ENCODE peak calls at places on chromosomes 1 and 21, in eight cellular contexts. One of them, this sample, is unnamed.

GRCh38 chr1:84582802-84583587 is 8.8 kb upstream of the CTBS start:
- DNase-seq in dorsolateral prefrontal cortex: no peak
- DNase-seq in upper lobe of right lung: no peak
- DNase-seq in CD8-positive, alpha-beta T cell: no peak
- DNase-seq in CD8-positive, alpha-beta memory T cell: no peak
- DNase-seq in retinal pigment epithelial cell: peak; percentile 94
- DNase-seq in CD4-positive, CD25-positive, alpha-beta regulatory T cell: no peak
- DNase-seq in hepatocyte: peak; percentile 72
- DNase-seq in this sample: peak; percentile 39

GRCh38 chr1:18948048-18948912 is 8.2 kb downstream of the IFFO2 start:
- DNase-seq in dorsolateral prefrontal cortex: no peak
- DNase-seq in upper lobe of right lung: no peak
- DNase-seq in CD8-positive, alpha-beta T cell: no peak
- DNase-seq in CD8-positive, alpha-beta memory T cell: peak; percentile 82
- DNase-seq in retinal pigment epithelial cell: no peak
- DNase-seq in CD4-positive, CD25-positive, alpha-beta regulatory T cell: peak; percentile 62
- DNase-seq in hepatocyte: no peak
- DNase-seq in this sample: peak; percentile 68

GRCh38 chr1:103529746-103530145 is 4.2 kb downstream of the RNPC3 start:
- DNase-seq in dorsolateral prefrontal cortex: no peak
- DNase-seq in upper lobe of right lung: no peak
- DNase-seq in CD8-positive, alpha-beta T cell: no peak
- DNase-seq in CD8-positive, alpha-beta memory T cell: no peak
- DNase-seq in retinal pigment epithelial cell: no peak
- DNase-seq in CD4-positive, CD25-positive, alpha-beta regulatory T cell: no peak
- DNase-seq in hepatocyte: peak; percentile 9
- DNase-seq in this sample: peak; percentile 89

GRCh38 chr1:206971029-206971655 is 882 bp upstream of the FCAMR start:
- DNase-seq in dorsolateral prefrontal cortex: no peak
- DNase-seq in upper lobe of right lung: no peak
- DNase-seq in CD8-positive, alpha-beta T cell: no peak
- DNase-seq in CD8-positive, alpha-beta memory T cell: no peak
- DNase-seq in retinal pigment epithelial cell: no peak
- DNase-seq in CD4-positive, CD25-positive, alpha-beta regulatory T cell: no peak
- DNase-seq in hepatocyte: no peak
- DNase-seq in this sample: no peak

GRCh38 chr1:63317007-63317813 is 5.2 kb upstream of the FOXD3 start:
- DNase-seq in dorsolateral prefrontal cortex: no peak
- DNase-seq in upper lobe of right lung: peak; percentile 92
- DNase-seq in CD8-positive, alpha-beta T cell: no peak
- DNase-seq in CD8-positive, alpha-beta memory T cell: no peak
- DNase-seq in retinal pigment epithelial cell: no peak
- DNase-seq in CD4-positive, CD25-positive, alpha-beta regulatory T cell: no peak
- DNase-seq in hepatocyte: peak; percentile 77
- DNase-seq in this sample: peak; percentile 84

GRCh38 chr1:73472810-73473209 is 725.2 kb downstream of the LRRIQ3 start:
- DNase-seq in dorsolateral prefrontal cortex: no peak
- DNase-seq in upper lobe of right lung: no peak
- DNase-seq in CD8-positive, alpha-beta T cell: no peak
- DNase-seq in CD8-positive, alpha-beta memory T cell: no peak
- DNase-seq in retinal pigment epithelial cell: no peak
- DNase-seq in CD4-positive, CD25-positive, alpha-beta regulatory T cell: no peak
- DNase-seq in hepatocyte: no peak
- DNase-seq in this sample: no peak

GRCh38 chr1:116628448-116628847 is 39.1 kb downstream of the IGSF3 start:
- DNase-seq in dorsolateral prefrontal cortex: no peak
- DNase-seq in upper lobe of right lung: no peak
- DNase-seq in CD8-positive, alpha-beta T cell: no peak
- DNase-seq in CD8-positive, alpha-beta memory T cell: no peak
- DNase-seq in retinal pigment epithelial cell: no peak
- DNase-seq in CD4-positive, CD25-positive, alpha-beta regulatory T cell: no peak
- DNase-seq in hepatocyte: no peak
- DNase-seq in this sample: no peak

GRCh38 chr1:80453775-80454174 is 1347.0 kb upstream of the ADGRL2 start:
- DNase-seq in dorsolateral prefrontal cortex: no peak
- DNase-seq in upper lobe of right lung: no peak
- DNase-seq in CD8-positive, alpha-beta T cell: no peak
- DNase-seq in CD8-positive, alpha-beta memory T cell: no peak
- DNase-seq in retinal pigment epithelial cell: no peak
- DNase-seq in CD4-positive, CD25-positive, alpha-beta regulatory T cell: no peak
- DNase-seq in hepatocyte: no peak
- DNase-seq in this sample: no peak

GRCh38 chr1:1606232-1606631 is 6.3 kb upstream of the FNDC10 start:
- DNase-seq in dorsolateral prefrontal cortex: no peak
- DNase-seq in upper lobe of right lung: no peak
- DNase-seq in CD8-positive, alpha-beta T cell: no peak
- DNase-seq in CD8-positive, alpha-beta memory T cell: no peak
- DNase-seq in retinal pigment epithelial cell: no peak
- DNase-seq in CD4-positive, CD25-positive, alpha-beta regulatory T cell: no peak
- DNase-seq in hepatocyte: no peak
- DNase-seq in this sample: no peak

GRCh38 chr1:99820546-99820945 is 29.6 kb upstream of the AGL start:
- DNase-seq in dorsolateral prefrontal cortex: no peak
- DNase-seq in upper lobe of right lung: no peak
- DNase-seq in CD8-positive, alpha-beta T cell: no peak
- DNase-seq in CD8-positive, alpha-beta memory T cell: peak; percentile 41
- DNase-seq in retinal pigment epithelial cell: no peak
- DNase-seq in CD4-positive, CD25-positive, alpha-beta regulatory T cell: peak; percentile 2
- DNase-seq in hepatocyte: no peak
- DNase-seq in this sample: no peak

GRCh38 chr1:40450491-40451237 is 388 bp downstream of the ZFP69B start:
- DNase-seq in dorsolateral prefrontal cortex: no peak
- DNase-seq in upper lobe of right lung: no peak
- DNase-seq in CD8-positive, alpha-beta T cell: peak; percentile 65
- DNase-seq in CD8-positive, alpha-beta memory T cell: peak; percentile 68
- DNase-seq in retinal pigment epithelial cell: no peak
- DNase-seq in CD4-positive, CD25-positive, alpha-beta regulatory T cell: peak; percentile 57
- DNase-seq in hepatocyte: peak; percentile 37
- DNase-seq in this sample: peak; percentile 54

GRCh38 chr1:248881261-248881660 is 22.4 kb upstream of the ZNF692 start:
- DNase-seq in dorsolateral prefrontal cortex: no peak
- DNase-seq in upper lobe of right lung: no peak
- DNase-seq in CD8-positive, alpha-beta T cell: no peak
- DNase-seq in CD8-positive, alpha-beta memory T cell: no peak
- DNase-seq in retinal pigment epithelial cell: no peak
- DNase-seq in CD4-positive, CD25-positive, alpha-beta regulatory T cell: no peak
- DNase-seq in hepatocyte: no peak
- DNase-seq in this sample: no peak

GRCh38 chr1:43936470-43937151 is 3.0 kb downstream of the ARTN start:
- DNase-seq in dorsolateral prefrontal cortex: no peak
- DNase-seq in upper lobe of right lung: peak; percentile 72
- DNase-seq in CD8-positive, alpha-beta T cell: no peak
- DNase-seq in CD8-positive, alpha-beta memory T cell: no peak
- DNase-seq in retinal pigment epithelial cell: no peak
- DNase-seq in CD4-positive, CD25-positive, alpha-beta regulatory T cell: no peak
- DNase-seq in hepatocyte: peak; percentile 72
- DNase-seq in this sample: peak; percentile 17

GRCh38 chr1:171999756-172000155 is 158.5 kb downstream of the DNM3 start:
- DNase-seq in dorsolateral prefrontal cortex: no peak
- DNase-seq in upper lobe of right lung: no peak
- DNase-seq in CD8-positive, alpha-beta T cell: no peak
- DNase-seq in CD8-positive, alpha-beta memory T cell: no peak
- DNase-seq in retinal pigment epithelial cell: no peak
- DNase-seq in CD4-positive, CD25-positive, alpha-beta regulatory T cell: no peak
- DNase-seq in hepatocyte: no peak
- DNase-seq in this sample: peak; percentile 66

GRCh38 chr1:209863766-209864485 is 36.2 kb downstream of the UTP25 start:
- DNase-seq in dorsolateral prefrontal cortex: no peak
- DNase-seq in upper lobe of right lung: no peak
- DNase-seq in CD8-positive, alpha-beta T cell: no peak
- DNase-seq in CD8-positive, alpha-beta memory T cell: no peak
- DNase-seq in retinal pigment epithelial cell: peak; percentile 93
- DNase-seq in CD4-positive, CD25-positive, alpha-beta regulatory T cell: no peak
- DNase-seq in hepatocyte: no peak
- DNase-seq in this sample: peak; percentile 38

GRCh38 chr1:109763646-109764415 is at the start of gene EPS8L3:
- DNase-seq in dorsolateral prefrontal cortex: peak; percentile 5
- DNase-seq in upper lobe of right lung: peak; percentile 48
- DNase-seq in CD8-positive, alpha-beta T cell: no peak
- DNase-seq in CD8-positive, alpha-beta memory T cell: no peak
- DNase-seq in retinal pigment epithelial cell: no peak
- DNase-seq in CD4-positive, CD25-positive, alpha-beta regulatory T cell: no peak
- DNase-seq in hepatocyte: peak; percentile 85
- DNase-seq in this sample: no peak

GRCh38 chr21:39867198-39867650 is at the start of gene PCP4:
- DNase-seq in dorsolateral prefrontal cortex: peak; percentile 68
- DNase-seq in upper lobe of right lung: no peak
- DNase-seq in CD8-positive, alpha-beta T cell: no peak
- DNase-seq in CD8-positive, alpha-beta memory T cell: no peak
- DNase-seq in retinal pigment epithelial cell: peak; percentile 66
- DNase-seq in CD4-positive, CD25-positive, alpha-beta regulatory T cell: no peak
- DNase-seq in hepatocyte: peak; percentile 83
- DNase-seq in this sample: peak; percentile 60

GRCh38 chr1:234164098-234164709 is 209.1 kb upstream of the COA6 start:
- DNase-seq in dorsolateral prefrontal cortex: no peak
- DNase-seq in upper lobe of right lung: no peak
- DNase-seq in CD8-positive, alpha-beta T cell: no peak
- DNase-seq in CD8-positive, alpha-beta memory T cell: no peak
- DNase-seq in retinal pigment epithelial cell: no peak
- DNase-seq in CD4-positive, CD25-positive, alpha-beta regulatory T cell: no peak
- DNase-seq in hepatocyte: no peak
- DNase-seq in this sample: no peak

DNA sequence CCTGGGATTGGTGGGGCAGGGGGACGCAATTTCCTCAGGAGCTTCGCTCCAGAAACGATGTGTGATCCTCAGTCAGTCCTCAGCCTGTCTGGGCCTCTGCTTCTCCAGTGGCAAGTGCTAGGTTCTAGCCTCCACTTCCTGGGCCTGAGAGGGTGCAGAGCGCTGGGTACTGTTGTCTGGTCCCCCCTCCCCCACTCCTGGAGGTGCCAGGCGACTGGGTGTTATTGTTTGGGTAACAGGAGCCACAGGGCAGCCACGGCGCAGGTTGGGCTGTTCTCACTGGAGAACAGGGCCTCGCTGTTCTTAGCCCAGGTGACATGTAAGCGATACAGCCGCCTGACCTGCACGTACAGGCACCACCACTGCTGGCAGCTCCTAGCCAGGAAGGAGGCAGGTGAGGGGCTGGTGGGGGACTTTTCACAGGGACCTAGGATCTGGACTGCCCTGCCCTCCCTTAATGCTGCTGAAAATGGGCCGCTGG is 2.1 kb downstream of the RPS6KA1 start:
- DNase-seq in dorsolateral prefrontal cortex: no peak
- DNase-seq in upper lobe of right lung: peak; percentile 87
- DNase-seq in CD8-positive, alpha-beta T cell: no peak
- DNase-seq in CD8-positive, alpha-beta memory T cell: no peak
- DNase-seq in retinal pigment epithelial cell: no peak
- DNase-seq in CD4-positive, CD25-positive, alpha-beta regulatory T cell: no peak
- DNase-seq in hepatocyte: peak; percentile 31
- DNase-seq in this sample: peak; percentile 45
- H3K4me3 ChIP-seq in dorsolateral prefrontal cortex: no peak overlapping the region
- H3K4me3 ChIP-seq in upper lobe of right lung: peak overlapping the region; percentile 70
- H3K4me3 ChIP-seq in CD8-positive, alpha-beta T cell: no peak overlapping the region
- H3K4me3 ChIP-seq in CD8-positive, alpha-beta memory T cell: no peak overlapping the region
- H3K4me3 ChIP-seq in retinal pigment epithelial cell: no peak overlapping the region
- H3K4me3 ChIP-seq in CD4-positive, CD25-positive, alpha-beta regulatory T cell: no peak overlapping the region
- H3K4me3 ChIP-seq in hepatocyte: no peak overlapping the region
- H3K4me3 ChIP-seq in this sample: peak overlapping the region; percentile 81

DNA sequence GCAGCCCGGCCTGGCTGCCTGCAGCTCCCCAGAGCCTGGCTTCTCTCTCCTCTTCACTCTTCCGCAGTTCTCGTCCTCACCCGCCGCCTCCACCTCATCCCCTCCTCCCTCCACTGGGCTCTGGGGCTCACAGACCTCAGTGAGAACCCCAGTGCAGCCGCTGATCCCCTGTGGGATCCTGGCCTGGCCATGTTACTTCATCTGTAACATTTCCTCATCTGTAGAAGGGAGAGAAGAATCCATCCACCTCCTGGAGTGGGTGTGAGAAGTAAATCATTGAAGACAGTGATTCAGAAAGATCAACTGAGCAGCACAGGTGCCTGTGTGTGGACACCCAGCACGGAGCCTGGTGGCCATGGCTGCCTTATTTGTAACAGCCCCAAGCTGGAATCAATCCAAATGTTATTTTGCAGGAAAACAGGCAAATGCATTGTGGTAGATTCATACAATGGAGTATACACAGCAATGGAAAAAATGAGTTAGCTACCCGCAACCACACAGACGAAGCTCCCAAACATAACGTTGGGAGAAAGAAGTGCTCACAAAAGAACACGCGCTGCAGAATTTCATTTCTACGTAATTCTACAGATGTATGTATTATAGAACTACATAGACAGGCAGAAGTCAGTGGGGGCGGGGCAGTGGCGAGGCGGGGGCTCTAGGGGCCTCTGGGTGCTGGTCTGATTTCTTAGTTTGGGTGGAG is 8.7 kb downstream of the LAPTM5 start:
- DNase-seq in dorsolateral prefrontal cortex: no peak
- DNase-seq in upper lobe of right lung: no peak
- DNase-seq in CD8-positive, alpha-beta T cell: no peak
- DNase-seq in CD8-positive, alpha-beta memory T cell: no peak
- DNase-seq in retinal pigment epithelial cell: no peak
- DNase-seq in CD4-positive, CD25-positive, alpha-beta regulatory T cell: no peak
- DNase-seq in hepatocyte: peak; percentile 50
- DNase-seq in this sample: peak; percentile 8
- H3K4me3 ChIP-seq in dorsolateral prefrontal cortex: no peak overlapping the region
- H3K4me3 ChIP-seq in upper lobe of right lung: no peak overlapping the region
- H3K4me3 ChIP-seq in CD8-positive, alpha-beta T cell: peak overlapping the region; percentile 31
- H3K4me3 ChIP-seq in CD8-positive, alpha-beta memory T cell: peak overlapping the region; percentile 53
- H3K4me3 ChIP-seq in retinal pigment epithelial cell: no peak overlapping the region
- H3K4me3 ChIP-seq in CD4-positive, CD25-positive, alpha-beta regulatory T cell: peak overlapping the region; percentile 74
- H3K4me3 ChIP-seq in hepatocyte: no peak overlapping the region
- H3K4me3 ChIP-seq in this sample: no peak overlapping the region

GRCh38 chr1:23421752-23422312 is 2.7 kb downstream of the TCEA3 start:
- DNase-seq in dorsolateral prefrontal cortex: no peak
- DNase-seq in upper lobe of right lung: no peak
- DNase-seq in CD8-positive, alpha-beta T cell: no peak
- DNase-seq in CD8-positive, alpha-beta memory T cell: no peak
- DNase-seq in retinal pigment epithelial cell: no peak
- DNase-seq in CD4-positive, CD25-positive, alpha-beta regulatory T cell: no peak
- DNase-seq in hepatocyte: peak; percentile 68
- DNase-seq in this sample: peak; percentile 29
- H3K4me3 ChIP-seq in dorsolateral prefrontal cortex: no peak overlapping the region
- H3K4me3 ChIP-seq in upper lobe of right lung: no peak overlapping the region
- H3K4me3 ChIP-seq in CD8-positive, alpha-beta T cell: no peak overlapping the region
- H3K4me3 ChIP-seq in CD8-positive, alpha-beta memory T cell: no peak overlapping the region
- H3K4me3 ChIP-seq in retinal pigment epithelial cell: no peak overlapping the region
- H3K4me3 ChIP-seq in CD4-positive, CD25-positive, alpha-beta regulatory T cell: peak overlapping the region; percentile 17
- H3K4me3 ChIP-seq in hepatocyte: no peak overlapping the region
- H3K4me3 ChIP-seq in this sample: no peak overlapping the region

DNA sequence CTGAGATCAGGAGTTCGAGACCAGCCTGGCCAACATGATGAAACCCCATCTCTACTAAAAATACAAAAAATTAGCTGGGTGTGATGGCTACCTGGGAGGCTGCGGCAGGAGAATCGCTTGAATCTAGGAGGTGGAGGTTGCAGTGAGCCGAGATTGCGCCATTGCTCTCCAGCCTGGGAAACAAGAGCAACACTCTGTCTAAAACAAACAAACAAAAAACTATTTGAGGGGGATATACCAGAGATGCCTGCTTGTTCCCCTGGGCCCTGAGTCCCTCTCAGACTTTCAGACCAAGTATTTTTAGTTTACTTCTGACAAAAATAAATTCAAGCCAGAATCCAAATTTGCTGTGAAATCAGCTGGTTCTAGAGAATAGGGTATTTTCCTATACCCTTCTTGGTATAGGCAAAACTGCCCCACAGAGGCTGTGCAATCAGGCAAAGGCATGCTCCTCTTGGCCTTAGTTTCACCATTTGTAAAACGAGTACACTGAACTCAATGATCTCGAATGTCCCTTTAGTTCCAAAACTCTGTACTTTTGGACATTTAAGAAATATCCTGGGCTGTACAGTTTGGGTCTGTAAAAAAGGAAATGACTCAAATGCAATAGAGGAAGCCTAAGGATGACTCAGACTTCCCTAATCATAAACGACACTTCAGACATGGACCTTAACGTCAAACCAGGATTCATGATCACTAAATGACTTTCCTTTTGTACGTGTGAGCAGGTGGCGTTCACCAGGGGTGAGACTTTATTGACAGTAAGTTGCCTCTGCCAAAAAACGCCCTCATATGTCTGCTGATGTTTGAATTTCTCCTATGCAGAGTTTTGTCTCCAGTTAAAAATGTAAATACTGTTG is 16.1 kb downstream of the ENSA start:
- DNase-seq in dorsolateral prefrontal cortex: no peak
- DNase-seq in upper lobe of right lung: no peak
- DNase-seq in CD8-positive, alpha-beta T cell: no peak
- DNase-seq in CD8-positive, alpha-beta memory T cell: peak; percentile 57
- DNase-seq in retinal pigment epithelial cell: no peak
- DNase-seq in CD4-positive, CD25-positive, alpha-beta regulatory T cell: peak; percentile 30
- DNase-seq in hepatocyte: peak; percentile 54
- DNase-seq in this sample: peak; percentile 85
- H3K4me3 ChIP-seq in dorsolateral prefrontal cortex: peak overlapping the region; percentile 27
- H3K4me3 ChIP-seq in upper lobe of right lung: peak overlapping the region; percentile 26
- H3K4me3 ChIP-seq in CD8-positive, alpha-beta T cell: no peak overlapping the region
- H3K4me3 ChIP-seq in CD8-positive, alpha-beta memory T cell: no peak overlapping the region
- H3K4me3 ChIP-seq in retinal pigment epithelial cell: no peak overlapping the region
- H3K4me3 ChIP-seq in CD4-positive, CD25-positive, alpha-beta regulatory T cell: peak overlapping the region; percentile 55
- H3K4me3 ChIP-seq in hepatocyte: no peak overlapping the region
- H3K4me3 ChIP-seq in this sample: no peak overlapping the region

This sample was measured in epithelial cell of esophagus.